ENCODE peak calls at places on chromosomes 11 and 22, in eight cellular contexts. One of them, this sample, is unnamed.

GRCh38 chr11:131504199-131504949 is 134.0 kb downstream of the NTM start:
- DNase-seq in KBM-7: no peak
- DNase-seq in CD4-positive, alpha-beta T cell: no peak
- DNase-seq in NCI-H510A treated with DMSO at 0.1 percent for 48 hours: no peak
- DNase-seq in activated CD8-positive, alpha-beta memory T cell treated with anti-CD3 and anti-CD28 coated beads for 4 hours: no peak
- DNase-seq in memory B cell: no peak
- DNase-seq in NCI-H1694: no peak
- DNase-seq in HCEC 1CT: no peak
- DNase-seq in this sample: no peak

GRCh38 chr11:12411395-12411794 is 34.0 kb downstream of the PARVA start:
- DNase-seq in KBM-7: no peak
- DNase-seq in CD4-positive, alpha-beta T cell: no peak
- DNase-seq in NCI-H510A treated with DMSO at 0.1 percent for 48 hours: no peak
- DNase-seq in activated CD8-positive, alpha-beta memory T cell treated with anti-CD3 and anti-CD28 coated beads for 4 hours: no peak
- DNase-seq in memory B cell: no peak
- DNase-seq in NCI-H1694: no peak
- DNase-seq in HCEC 1CT: no peak
- DNase-seq in this sample: no peak

GRCh38 chr11:35337136-35337918 is 82.0 kb downstream of the SLC1A2 start:
- DNase-seq in KBM-7: no peak
- DNase-seq in CD4-positive, alpha-beta T cell: no peak
- DNase-seq in NCI-H510A treated with DMSO at 0.1 percent for 48 hours: no peak
- DNase-seq in activated CD8-positive, alpha-beta memory T cell treated with anti-CD3 and anti-CD28 coated beads for 4 hours: no peak
- DNase-seq in memory B cell: no peak
- DNase-seq in NCI-H1694: no peak
- DNase-seq in HCEC 1CT: peak; percentile 100
- DNase-seq in this sample: no peak

GRCh38 chr22:32475428-32476010 is 908 bp downstream of the FBXO7 start:
- DNase-seq in KBM-7: no peak
- DNase-seq in CD4-positive, alpha-beta T cell: no peak
- DNase-seq in NCI-H510A treated with DMSO at 0.1 percent for 48 hours: no peak
- DNase-seq in activated CD8-positive, alpha-beta memory T cell treated with anti-CD3 and anti-CD28 coated beads for 4 hours: no peak
- DNase-seq in memory B cell: no peak
- DNase-seq in NCI-H1694: peak; percentile 3
- DNase-seq in HCEC 1CT: peak; percentile 12
- DNase-seq in this sample: no peak

GRCh38 chr11:9047986-9048522 is 43.3 kb downstream of the SCUBE2 start:
- DNase-seq in KBM-7: no peak
- DNase-seq in CD4-positive, alpha-beta T cell: no peak
- DNase-seq in NCI-H510A treated with DMSO at 0.1 percent for 48 hours: no peak
- DNase-seq in activated CD8-positive, alpha-beta memory T cell treated with anti-CD3 and anti-CD28 coated beads for 4 hours: no peak
- DNase-seq in memory B cell: no peak
- DNase-seq in NCI-H1694: peak; percentile 54
- DNase-seq in HCEC 1CT: no peak
- DNase-seq in this sample: no peak

GRCh38 chr11:62921201-62921572 is at the start of gene CHRM1:
- DNase-seq in KBM-7: no peak
- DNase-seq in CD4-positive, alpha-beta T cell: no peak
- DNase-seq in NCI-H510A treated with DMSO at 0.1 percent for 48 hours: no peak
- DNase-seq in activated CD8-positive, alpha-beta memory T cell treated with anti-CD3 and anti-CD28 coated beads for 4 hours: no peak
- DNase-seq in memory B cell: no peak
- DNase-seq in NCI-H1694: peak; percentile 36
- DNase-seq in HCEC 1CT: no peak
- DNase-seq in this sample: no peak

GRCh38 chr11:132595246-132595645 is 937.1 kb downstream of the OPCML start:
- DNase-seq in KBM-7: no peak
- DNase-seq in CD4-positive, alpha-beta T cell: no peak
- DNase-seq in NCI-H510A treated with DMSO at 0.1 percent for 48 hours: no peak
- DNase-seq in activated CD8-positive, alpha-beta memory T cell treated with anti-CD3 and anti-CD28 coated beads for 4 hours: no peak
- DNase-seq in memory B cell: no peak
- DNase-seq in NCI-H1694: no peak
- DNase-seq in HCEC 1CT: no peak
- DNase-seq in this sample: no peak

GRCh38 chr11:104665631-104666030 is 232.6 kb downstream of the CASP12 start:
- DNase-seq in KBM-7: peak; percentile 41
- DNase-seq in CD4-positive, alpha-beta T cell: no peak
- DNase-seq in NCI-H510A treated with DMSO at 0.1 percent for 48 hours: no peak
- DNase-seq in activated CD8-positive, alpha-beta memory T cell treated with anti-CD3 and anti-CD28 coated beads for 4 hours: no peak
- DNase-seq in memory B cell: no peak
- DNase-seq in NCI-H1694: no peak
- DNase-seq in HCEC 1CT: peak; percentile 59
- DNase-seq in this sample: no peak

GRCh38 chr11:45385844-45386243 is 99.7 kb upstream of the SYT13 start:
- DNase-seq in KBM-7: no peak
- DNase-seq in CD4-positive, alpha-beta T cell: no peak
- DNase-seq in NCI-H510A treated with DMSO at 0.1 percent for 48 hours: no peak
- DNase-seq in activated CD8-positive, alpha-beta memory T cell treated with anti-CD3 and anti-CD28 coated beads for 4 hours: no peak
- DNase-seq in memory B cell: no peak
- DNase-seq in NCI-H1694: no peak
- DNase-seq in HCEC 1CT: no peak
- DNase-seq in this sample: no peak

GRCh38 chr11:11731311-11732083 is 109.7 kb upstream of the GALNT18 start:
- DNase-seq in KBM-7: no peak
- DNase-seq in CD4-positive, alpha-beta T cell: no peak
- DNase-seq in NCI-H510A treated with DMSO at 0.1 percent for 48 hours: peak; percentile 52
- DNase-seq in activated CD8-positive, alpha-beta memory T cell treated with anti-CD3 and anti-CD28 coated beads for 4 hours: no peak
- DNase-seq in memory B cell: no peak
- DNase-seq in NCI-H1694: no peak
- DNase-seq in HCEC 1CT: peak; percentile 76
- DNase-seq in this sample: no peak

GRCh38 chr11:64766881-64767280 is 7.1 kb upstream of the PYGM start:
- DNase-seq in KBM-7: no peak
- DNase-seq in CD4-positive, alpha-beta T cell: no peak
- DNase-seq in NCI-H510A treated with DMSO at 0.1 percent for 48 hours: no peak
- DNase-seq in activated CD8-positive, alpha-beta memory T cell treated with anti-CD3 and anti-CD28 coated beads for 4 hours: no peak
- DNase-seq in memory B cell: no peak
- DNase-seq in NCI-H1694: no peak
- DNase-seq in HCEC 1CT: no peak
- DNase-seq in this sample: no peak

GRCh38 chr22:39215070-39215396 is 29.7 kb downstream of the PDGFB start:
- DNase-seq in KBM-7: no peak
- DNase-seq in CD4-positive, alpha-beta T cell: no peak
- DNase-seq in NCI-H510A treated with DMSO at 0.1 percent for 48 hours: no peak
- DNase-seq in activated CD8-positive, alpha-beta memory T cell treated with anti-CD3 and anti-CD28 coated beads for 4 hours: no peak
- DNase-seq in memory B cell: no peak
- DNase-seq in NCI-H1694: no peak
- DNase-seq in HCEC 1CT: no peak
- DNase-seq in this sample: no peak

GRCh38 chr11:66367561-66368312 is 3.8 kb downstream of the SLC29A2 start:
- DNase-seq in KBM-7: no peak
- DNase-seq in CD4-positive, alpha-beta T cell: no peak
- DNase-seq in NCI-H510A treated with DMSO at 0.1 percent for 48 hours: no peak
- DNase-seq in activated CD8-positive, alpha-beta memory T cell treated with anti-CD3 and anti-CD28 coated beads for 4 hours: no peak
- DNase-seq in memory B cell: no peak
- DNase-seq in NCI-H1694: no peak
- DNase-seq in HCEC 1CT: no peak
- DNase-seq in this sample: no peak

GRCh38 chr11:68997995-68998348 is 15.1 kb downstream of the MRGPRF start:
- DNase-seq in KBM-7: no peak
- DNase-seq in CD4-positive, alpha-beta T cell: no peak
- DNase-seq in NCI-H510A treated with DMSO at 0.1 percent for 48 hours: no peak
- DNase-seq in activated CD8-positive, alpha-beta memory T cell treated with anti-CD3 and anti-CD28 coated beads for 4 hours: no peak
- DNase-seq in memory B cell: no peak
- DNase-seq in NCI-H1694: no peak
- DNase-seq in HCEC 1CT: no peak
- DNase-seq in this sample: no peak

GRCh38 chr22:40666151-40666848 is 13.0 kb upstream of the MCHR1 start:
- DNase-seq in KBM-7: no peak
- DNase-seq in CD4-positive, alpha-beta T cell: no peak
- DNase-seq in NCI-H510A treated with DMSO at 0.1 percent for 48 hours: no peak
- DNase-seq in activated CD8-positive, alpha-beta memory T cell treated with anti-CD3 and anti-CD28 coated beads for 4 hours: no peak
- DNase-seq in memory B cell: no peak
- DNase-seq in NCI-H1694: no peak
- DNase-seq in HCEC 1CT: no peak
- DNase-seq in this sample: no peak

GRCh38 chr11:21190181-21190580 is 520.8 kb downstream of the NELL1 start:
- DNase-seq in KBM-7: no peak
- DNase-seq in CD4-positive, alpha-beta T cell: no peak
- DNase-seq in NCI-H510A treated with DMSO at 0.1 percent for 48 hours: no peak
- DNase-seq in activated CD8-positive, alpha-beta memory T cell treated with anti-CD3 and anti-CD28 coated beads for 4 hours: no peak
- DNase-seq in memory B cell: no peak
- DNase-seq in NCI-H1694: no peak
- DNase-seq in HCEC 1CT: no peak
- DNase-seq in this sample: no peak

GRCh38 chr11:126090452-126090851 is 27.8 kb upstream of the CDON start:
- DNase-seq in KBM-7: no peak
- DNase-seq in CD4-positive, alpha-beta T cell: no peak
- DNase-seq in NCI-H510A treated with DMSO at 0.1 percent for 48 hours: peak; percentile 74
- DNase-seq in activated CD8-positive, alpha-beta memory T cell treated with anti-CD3 and anti-CD28 coated beads for 4 hours: no peak
- DNase-seq in memory B cell: no peak
- DNase-seq in NCI-H1694: no peak
- DNase-seq in HCEC 1CT: no peak
- DNase-seq in this sample: no peak

GRCh38 chr11:108853864-108854263 is 189.0 kb downstream of the DDX10 start:
- DNase-seq in KBM-7: no peak
- DNase-seq in CD4-positive, alpha-beta T cell: no peak
- DNase-seq in NCI-H510A treated with DMSO at 0.1 percent for 48 hours: no peak
- DNase-seq in activated CD8-positive, alpha-beta memory T cell treated with anti-CD3 and anti-CD28 coated beads for 4 hours: no peak
- DNase-seq in memory B cell: peak; percentile 2
- DNase-seq in NCI-H1694: no peak
- DNase-seq in HCEC 1CT: no peak
- DNase-seq in this sample: no peak

GRCh38 chr11:123076484-123076883 is 14.5 kb upstream of the HSPA8 start:
- DNase-seq in KBM-7: no peak
- DNase-seq in CD4-positive, alpha-beta T cell: no peak
- DNase-seq in NCI-H510A treated with DMSO at 0.1 percent for 48 hours: no peak
- DNase-seq in activated CD8-positive, alpha-beta memory T cell treated with anti-CD3 and anti-CD28 coated beads for 4 hours: no peak
- DNase-seq in memory B cell: no peak
- DNase-seq in NCI-H1694: no peak
- DNase-seq in HCEC 1CT: no peak
- DNase-seq in this sample: no peak

GRCh38 chr11:124793466-124794278 is 6.5 kb downstream of the MSANTD2 start:
- DNase-seq in KBM-7: peak; percentile 65
- DNase-seq in CD4-positive, alpha-beta T cell: no peak
- DNase-seq in NCI-H510A treated with DMSO at 0.1 percent for 48 hours: peak; percentile 4
- DNase-seq in activated CD8-positive, alpha-beta memory T cell treated with anti-CD3 and anti-CD28 coated beads for 4 hours: no peak
- DNase-seq in memory B cell: peak; percentile 44
- DNase-seq in NCI-H1694: no peak
- DNase-seq in HCEC 1CT: peak; percentile 67
- DNase-seq in this sample: no peak

GRCh38 chr22:17213976-17214375 is 5.3 kb downstream of the ADA2 start:
- DNase-seq in KBM-7: peak; percentile 62
- DNase-seq in CD4-positive, alpha-beta T cell: peak; percentile 42
- DNase-seq in NCI-H510A treated with DMSO at 0.1 percent for 48 hours: peak; percentile 16
- DNase-seq in activated CD8-positive, alpha-beta memory T cell treated with anti-CD3 and anti-CD28 coated beads for 4 hours: no peak
- DNase-seq in memory B cell: no peak
- DNase-seq in NCI-H1694: peak; percentile 3
- DNase-seq in HCEC 1CT: no peak
- DNase-seq in this sample: no peak

GRCh38 chr11:129785383-129786111 is 30.1 kb upstream of the TMEM45B start:
- DNase-seq in KBM-7: peak; percentile 64
- DNase-seq in CD4-positive, alpha-beta T cell: no peak
- DNase-seq in NCI-H510A treated with DMSO at 0.1 percent for 48 hours: no peak
- DNase-seq in activated CD8-positive, alpha-beta memory T cell treated with anti-CD3 and anti-CD28 coated beads for 4 hours: no peak
- DNase-seq in memory B cell: no peak
- DNase-seq in NCI-H1694: no peak
- DNase-seq in HCEC 1CT: peak; percentile 24
- DNase-seq in this sample: no peak

GRCh38 chr11:129313588-129314288 is 61.9 kb upstream of the BARX2 start:
- DNase-seq in KBM-7: no peak
- DNase-seq in CD4-positive, alpha-beta T cell: no peak
- DNase-seq in NCI-H510A treated with DMSO at 0.1 percent for 48 hours: peak; percentile 98
- DNase-seq in activated CD8-positive, alpha-beta memory T cell treated with anti-CD3 and anti-CD28 coated beads for 4 hours: no peak
- DNase-seq in memory B cell: no peak
- DNase-seq in NCI-H1694: no peak
- DNase-seq in HCEC 1CT: no peak
- DNase-seq in this sample: no peak

GRCh38 chr11:65861165-65861505 is 902 bp downstream of the MUS81 start:
- DNase-seq in KBM-7: no peak
- DNase-seq in CD4-positive, alpha-beta T cell: no peak
- DNase-seq in NCI-H510A treated with DMSO at 0.1 percent for 48 hours: no peak
- DNase-seq in activated CD8-positive, alpha-beta memory T cell treated with anti-CD3 and anti-CD28 coated beads for 4 hours: no peak
- DNase-seq in memory B cell: no peak
- DNase-seq in NCI-H1694: no peak
- DNase-seq in HCEC 1CT: no peak
- DNase-seq in this sample: no peak

GRCh38 chr11:59776210-59777066 is 21.3 kb downstream of the STX3 start:
- DNase-seq in KBM-7: no peak
- DNase-seq in CD4-positive, alpha-beta T cell: no peak
- DNase-seq in NCI-H510A treated with DMSO at 0.1 percent for 48 hours: no peak
- DNase-seq in activated CD8-positive, alpha-beta memory T cell treated with anti-CD3 and anti-CD28 coated beads for 4 hours: no peak
- DNase-seq in memory B cell: no peak
- DNase-seq in NCI-H1694: no peak
- DNase-seq in HCEC 1CT: peak; percentile 61
- DNase-seq in this sample: no peak

This sample was measured in GM12878.